ENCODE peak calls at places on chromosome 15, in five cellular contexts. I, S, O, V and A are unnamed samples.

GRCh38 chr15:57861805-57862586 is 155.5 kb downstream of the POLR2M start:
- DNase-seq in S (no peak), I (peak), V (peak), O (no peak), A (peak)

GRCh38 chr15:73480051-73480450 is 37.1 kb downstream of the REC114 start:
- DNase-seq in O (no peak), S (no peak), I (no peak), V (no peak), A (no peak)

GRCh38 chr15:64090527-64090926 is 3.1 kb downstream of the CIAO2A start:
- DNase-seq in I (no peak), V (no peak), S (no peak), O (no peak), A (no peak)

GRCh38 chr15:44710236-44711088 is 661 bp downstream of the PATL2 start:
- DNase-seq in S (no peak), O (no peak), V (peak), I (no peak), A (peak)

GRCh38 chr15:65960586-65960985 is 91.3 kb downstream of the RAB11A start:
- DNase-seq in S (no peak), V (no peak), O (no peak), I (no peak), A (no peak)

GRCh38 chr15:36608166-36608565 is 28.7 kb downstream of the CDIN1 start:
- DNase-seq in I (no peak), V (peak), O (no peak), S (no peak), A (no peak)

GRCh38 chr15:39296955-39297354 is 283.9 kb upstream of the THBS1 start:
- DNase-seq in V (no peak), S (no peak), O (no peak), I (no peak), A (no peak)

GRCh38 chr15:57217716-57218598 is 158.3 kb upstream of the CGNL1 start:
- DNase-seq in S (no peak), I (peak), O (no peak), V (peak), A (peak)

GRCh38 chr15:95511680-95512079 is 818.8 kb upstream of the NR2F2 start:
- DNase-seq in V (peak), I (peak), S (no peak), O (no peak), A (peak)

GRCh38 chr15:74664028-74664616 is 31.7 kb downstream of the EDC3 start:
- DNase-seq in S (no peak), O (no peak), V (peak), I (peak), A (peak)

GRCh38 chr15:47820047-47820779 is 102.9 kb downstream of the SEMA6D start:
- DNase-seq in S (no peak), O (no peak), V (peak), I (peak), A (peak)

GRCh38 chr15:84631706-84632272 is 22.3 kb downstream of the WDR73 start:
- DNase-seq in I (no peak), S (no peak), O (no peak), V (no peak), A (no peak)

GRCh38 chr15:66658855-66659254 is 43.2 kb upstream of the SMAD6 start:
- DNase-seq in S (no peak), O (no peak), V (no peak), I (no peak), A (no peak)

GRCh38 chr15:90557651-90558084 is 27.9 kb downstream of the CRTC3 start:
- DNase-seq in O (peak), S (peak), I (no peak), V (peak), A (peak)

GRCh38 chr15:74855857-74856256 is 12.9 kb upstream of the ULK3 start:
- DNase-seq in S (no peak), I (no peak), V (no peak), O (no peak), A (no peak)

GRCh38 chr15:88982304-88982945 is 69.2 kb upstream of the MFGE8 start:
- DNase-seq in I (no peak), V (peak), S (no peak), O (no peak), A (peak)

GRCh38 chr15:27256446-27256845 is 285.5 kb downstream of the GABRG3 start:
- DNase-seq in I (no peak), O (no peak), V (no peak), S (no peak), A (no peak)

DNA sequence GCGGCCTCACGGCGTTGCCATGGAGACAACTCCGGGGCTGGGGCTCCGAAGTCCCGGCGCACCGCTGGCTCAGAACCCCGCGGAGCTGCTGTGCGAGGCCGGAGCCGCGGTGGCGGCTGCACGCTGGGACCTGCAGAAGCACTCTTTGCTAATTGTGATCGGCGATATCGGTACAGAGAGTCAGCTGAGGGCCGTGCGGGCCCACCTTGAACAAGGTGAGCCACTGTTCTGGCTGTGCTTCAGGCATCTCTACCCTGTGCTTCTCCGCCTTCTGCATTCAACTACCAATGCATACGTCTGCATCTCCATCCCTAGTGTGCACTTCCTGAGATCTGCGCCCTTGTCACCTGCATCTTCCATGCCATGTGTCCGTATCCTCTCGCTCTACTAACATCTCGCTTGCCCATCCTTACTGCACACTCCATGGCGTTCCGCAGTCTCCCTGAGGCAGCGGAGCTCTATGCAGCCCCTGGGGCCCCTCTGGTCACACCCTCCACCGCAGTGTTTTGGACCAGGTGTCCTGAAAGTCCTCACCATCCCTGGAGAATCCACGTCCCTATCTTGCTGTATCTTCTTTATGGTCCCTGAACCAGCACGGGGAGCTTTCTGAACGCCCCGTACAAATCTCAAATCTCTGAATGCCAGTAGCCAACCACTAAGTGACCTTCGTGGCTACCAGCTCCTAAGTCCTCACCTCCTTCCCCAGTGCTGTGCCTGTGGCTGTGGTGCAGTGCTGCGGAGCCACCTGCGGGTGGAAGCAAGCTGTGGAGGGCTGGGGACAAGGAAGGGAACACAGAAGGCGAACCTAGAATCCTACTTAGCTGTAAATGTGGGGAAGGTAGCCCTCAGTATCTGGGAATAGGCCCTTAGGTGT is 6.2 kb upstream of the MAP1A start:
- DNase-seq in I (no peak), V (no peak), O (no peak), S (no peak), A (peak)
- TF ChIP-seq CTCF in I (peak), V (no peak), O (no peak), S (no peak), A (peak)

GRCh38 chr15:101088311-101088710 is 163.5 kb downstream of the CHSY1 start:
- DNase-seq in V (no peak), I (no peak), S (no peak), O (no peak), A (no peak)

GRCh38 chr15:101085311-101085700 is 166.1 kb downstream of the LRRK1 start:
- DNase-seq in O (no peak), S (no peak), V (no peak), I (no peak), A (no peak)

GRCh38 chr15:101088788-101089578 is 162.9 kb downstream of the CHSY1 start:
- DNase-seq in S (no peak), O (peak), I (peak), V (no peak), A (peak)

GRCh38 chr15:101086394-101087171 is 165.3 kb downstream of the CHSY1 start:
- DNase-seq in V (no peak), S (no peak), I (no peak), O (no peak), A (no peak)

GRCh38 chr15:101087172-101087769 is 164.6 kb downstream of the CHSY1 start:
- DNase-seq in I (no peak), S (no peak), V (no peak), O (no peak), A (no peak)
- TF ChIP-seq CTCF in I (no peak), S (no peak), V (no peak), O (no peak), A (no peak)

GRCh38 chr15:101122806-101123205 is 129.0 kb downstream of the CHSY1 start:
- DNase-seq in O (no peak), V (no peak), S (no peak), I (no peak), A (no peak)

GRCh38 chr15:101120473-101120872 is 131.4 kb downstream of the CHSY1 start:
- DNase-seq in I (no peak), V (no peak), S (no peak), O (no peak), A (no peak)

GRCh38 chr15:101120961-101121360 is 130.9 kb downstream of the CHSY1 start:
- DNase-seq in V (no peak), S (no peak), I (no peak), O (no peak), A (no peak)

GRCh38 chr15:101122266-101122665 is 129.6 kb downstream of the CHSY1 start:
- DNase-seq in V (no peak), O (no peak), I (no peak), S (no peak), A (no peak)

DNA sequence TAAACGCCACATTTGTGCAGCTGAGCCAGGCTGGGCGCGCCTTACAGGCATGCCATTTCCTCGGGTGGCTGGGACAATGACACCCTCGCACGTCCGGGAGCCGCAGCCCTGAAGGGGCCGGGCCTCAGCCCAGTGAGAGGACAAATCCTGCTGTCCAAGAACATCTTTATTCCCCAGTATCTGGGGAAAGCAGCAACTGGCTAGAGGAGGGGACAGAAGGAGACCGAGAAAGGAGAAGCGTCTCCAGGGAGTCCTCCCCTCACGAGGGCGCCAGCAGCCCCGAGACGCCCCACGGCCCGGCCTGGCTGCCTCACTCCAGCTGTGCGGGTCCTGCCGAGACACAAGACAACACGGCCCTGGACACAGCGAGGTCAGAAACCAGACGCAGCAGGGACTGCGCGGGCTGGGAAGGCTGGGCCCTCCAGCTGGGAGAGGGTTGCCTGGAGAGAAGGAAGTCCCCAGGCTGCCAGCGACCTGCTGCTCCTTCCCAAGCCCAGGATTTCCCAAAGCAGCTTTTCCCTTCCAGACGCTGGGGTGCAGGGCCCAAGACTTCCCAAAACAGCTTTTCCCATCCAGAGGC is 130.2 kb downstream of the CHSY1 start:
- DNase-seq in S (no peak), V (peak), O (peak), I (peak), A (peak)
- TF ChIP-seq CTCF in S (no peak), V (no peak), O (no peak), I (peak), A (peak)

GRCh38 chr15:76972420-76973361 is 22.2 kb upstream of the PSTPIP1 start:
- DNase-seq in O (no peak), V (peak), S (no peak), I (no peak), A (peak)

GRCh38 chr15:76976572-76977270 is 18.2 kb upstream of the PSTPIP1 start:
- DNase-seq in O (no peak), I (no peak), V (no peak), S (no peak), A (no peak)

GRCh38 chr15:76973906-76974305 is 21.0 kb upstream of the PSTPIP1 start:
- DNase-seq in O (no peak), I (no peak), V (no peak), S (no peak), A (no peak)

GRCh38 chr15:76974456-76975083 is 20.4 kb upstream of the PSTPIP1 start:
- DNase-seq in O (no peak), V (no peak), I (no peak), S (no peak), A (no peak)

DNA sequence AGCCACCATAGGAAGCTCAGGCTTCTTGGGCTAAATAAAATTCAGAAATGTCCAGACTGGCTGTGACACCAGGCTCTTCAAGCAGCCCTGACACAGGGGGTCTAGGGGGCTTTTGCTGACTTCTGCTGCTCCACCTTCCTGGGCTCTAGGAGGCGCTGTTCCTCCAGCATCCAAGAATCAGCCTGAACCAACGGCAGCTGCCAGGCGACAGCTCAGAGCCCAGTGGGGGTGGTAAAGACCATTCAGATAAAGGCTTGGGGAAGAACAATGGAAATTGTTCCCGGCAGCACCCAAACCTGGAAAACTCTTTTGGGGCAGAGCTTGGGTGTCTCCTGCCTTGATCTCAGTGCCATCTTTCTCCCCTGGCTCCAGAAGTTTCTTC is 21.6 kb upstream of the PSTPIP1 start:
- DNase-seq in I (no peak), V (no peak), S (no peak), O (no peak), A (peak)
- TF ChIP-seq CTCF in I (peak), V (peak), S (no peak), O (no peak), A (peak)

DNA sequence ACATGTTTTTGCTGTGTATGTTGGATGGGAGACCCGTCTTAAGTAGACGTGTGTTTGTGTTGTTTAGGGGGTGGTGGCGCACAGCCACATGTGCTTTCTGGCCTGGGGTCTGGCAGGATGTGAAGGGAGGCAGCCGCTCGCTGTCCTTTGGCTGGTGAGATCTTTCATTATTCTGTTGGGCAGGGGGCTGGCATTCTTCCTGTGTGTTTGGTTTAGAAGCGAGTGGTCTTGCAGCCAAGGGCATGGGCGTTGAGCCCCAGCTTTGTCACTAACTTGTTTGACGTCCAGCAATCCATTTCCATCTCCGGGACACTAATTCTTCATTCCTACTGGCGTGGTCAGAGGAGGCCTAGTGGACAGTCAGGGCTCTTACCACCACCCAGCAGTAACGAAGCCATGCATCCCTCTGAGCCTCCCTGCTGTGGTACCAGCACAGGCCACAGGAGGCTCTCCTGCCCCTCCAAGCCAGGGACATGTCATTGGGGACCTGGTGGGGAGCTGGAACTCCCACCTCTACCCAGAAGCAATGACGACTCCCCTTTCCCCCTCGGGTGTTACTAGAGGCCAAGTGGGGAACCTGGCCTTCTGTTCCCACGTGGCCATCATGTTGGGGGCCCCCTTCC is 10.7 kb downstream of the THSD4 start:
- DNase-seq in O (no peak), V (no peak), S (no peak), I (no peak), A (peak)
- TF ChIP-seq CTCF in O (no peak), V (peak), S (no peak), I (no peak), A (peak)

DNA sequence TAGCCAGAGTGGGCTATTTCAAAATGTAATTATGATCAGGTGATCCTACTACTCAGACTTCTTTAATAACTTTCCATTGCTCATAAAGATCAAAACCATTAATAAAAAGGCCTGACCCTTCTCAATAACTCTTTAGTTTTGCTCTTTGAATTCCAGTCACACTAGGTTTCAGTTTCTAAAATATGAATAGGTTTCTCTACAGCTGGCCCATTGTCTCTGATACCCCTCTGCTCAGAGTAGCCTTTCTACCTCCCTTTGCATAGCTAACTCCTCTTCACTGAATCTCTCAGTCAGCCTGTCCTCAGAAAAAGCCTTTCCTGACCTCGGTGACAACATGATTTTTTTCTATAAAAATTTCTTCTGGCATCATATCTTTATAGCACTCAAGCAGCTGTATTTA is 209.1 kb downstream of the UNC13C start:
- DNase-seq in O (no peak), I (no peak), V (no peak), S (no peak), A (no peak)
- TF ChIP-seq CTCF in O (no peak), I (no peak), V (no peak), S (no peak), A (no peak)

DNA sequence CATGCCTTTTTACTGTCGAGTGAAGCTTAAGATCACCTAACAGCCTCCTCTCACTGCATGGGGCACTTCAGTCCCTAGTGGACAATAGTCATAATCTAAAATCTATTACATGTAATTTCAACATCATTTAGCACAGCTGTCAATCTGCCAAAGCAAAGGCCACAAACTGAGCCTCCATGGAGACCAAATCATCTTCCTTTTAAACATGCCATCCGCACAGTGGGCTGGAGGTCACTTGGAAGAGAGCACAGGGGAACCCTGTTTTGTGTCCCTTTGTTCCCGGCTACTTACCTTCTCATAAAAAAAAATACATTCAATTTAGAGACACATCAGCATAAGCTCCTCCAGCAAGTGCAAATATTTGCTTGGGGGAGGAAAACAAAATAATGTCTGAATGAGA is 167.3 kb downstream of the SQOR start:
- DNase-seq in S (no peak), O (no peak), I (no peak), V (no peak), A (no peak)
- TF ChIP-seq CTCF in S (no peak), O (peak), I (no peak), V (no peak), A (no peak)

GRCh38 chr15:43133429-43134156 is at the start of gene TMEM62:
- DNase-seq in S (peak), V (peak), I (peak), O (peak), A (peak)
- TF ChIP-seq CTCF in S (no peak), V (no peak), I (peak), O (no peak), A (no peak)

GRCh38 chr15:71410347-71410746 is 295.1 kb downstream of the THSD4 start:
- DNase-seq in O (no peak), V (no peak), I (no peak), S (no peak), A (no peak)

GRCh38 chr15:71409541-71409940 is 294.3 kb downstream of the THSD4 start:
- DNase-seq in S (no peak), O (no peak), I (no peak), V (no peak), A (no peak)

GRCh38 chr15:71414778-71415177 is 299.5 kb downstream of the THSD4 start:
- DNase-seq in O (no peak), V (no peak), I (no peak), S (no peak), A (no peak)

GRCh38 chr15:71413419-71413818 is 298.1 kb downstream of the THSD4 start:
- DNase-seq in O (no peak), V (no peak), I (no peak), S (no peak), A (no peak)

DNA sequence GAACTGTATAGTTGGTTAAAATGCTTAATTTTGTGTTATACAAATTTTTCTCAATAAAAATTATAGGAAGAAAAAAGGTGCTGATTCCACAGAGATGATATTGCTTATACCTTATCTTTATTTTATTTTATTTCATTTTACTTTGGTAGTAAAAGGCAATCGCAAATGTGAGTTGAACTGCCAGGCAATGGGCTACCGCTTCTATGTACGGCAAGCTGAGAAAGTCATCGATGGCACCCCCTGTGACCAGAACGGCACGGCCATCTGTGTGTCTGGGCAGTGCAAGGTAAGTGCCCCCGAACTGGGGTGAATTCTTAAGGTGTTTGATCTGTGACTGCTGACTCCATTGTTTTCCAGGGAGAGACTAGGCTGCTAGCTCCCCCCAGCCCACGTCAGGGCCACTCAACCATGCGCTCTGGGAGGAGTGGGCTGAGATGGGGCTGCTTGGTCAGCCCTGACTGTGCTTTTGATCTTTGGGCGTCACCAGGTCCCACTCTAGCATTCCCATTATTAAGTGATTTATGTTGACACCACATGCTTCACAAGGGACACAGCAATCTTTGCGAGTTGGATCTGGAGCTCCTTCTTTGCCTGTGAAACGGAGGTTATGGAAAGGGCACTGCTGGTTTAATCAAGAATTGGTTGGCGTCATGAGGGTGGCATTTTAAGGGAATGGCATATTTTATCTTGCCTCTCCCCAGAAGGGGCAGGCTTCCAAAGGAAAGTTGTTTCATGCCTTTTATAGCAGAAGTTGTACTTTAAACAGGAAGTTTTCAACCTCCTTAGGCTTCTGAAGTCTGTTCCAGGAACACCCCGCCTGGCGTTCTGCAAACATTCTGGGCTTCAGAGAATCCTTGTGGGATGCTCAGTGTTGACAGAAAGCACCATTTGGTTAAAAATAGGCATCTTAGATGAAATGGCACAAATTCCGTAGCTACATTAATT is 296.5 kb downstream of the THSD4 start:
- DNase-seq in O (no peak), I (no peak), S (no peak), V (peak), A (peak)
- TF ChIP-seq CTCF in O (no peak), I (no peak), S (no peak), V (no peak), A (no peak)